ENCODE peak calls at places on chromosome 20, in five cellular contexts. Z is left lung, T is heart left ventricle, F is lower lobe of right lung, O is aorta. C is an unnamed sample.

GRCh38 chr20:59735917-59736316 is 131.6 kb downstream of the PHACTR3 start:
- DNase-seq in Z (peak), T (no peak), F (no peak), O (peak), C (no peak)

GRCh38 chr20:20593447-20594170 is 118.8 kb downstream of the RALGAPA2 start:
- DNase-seq in Z (peak), T (no peak), F (peak), O (no peak), C (no peak)

GRCh38 chr20:54706581-54706980 is 231.2 kb downstream of the DOK5 start:
- DNase-seq in Z (no peak), T (no peak), F (no peak), O (no peak), C (no peak)

GRCh38 chr20:37925265-37926165 is 22.6 kb downstream of the VSTM2L start:
- DNase-seq in Z (no peak), T (no peak), F (no peak), O (no peak), C (no peak)

GRCh38 chr20:56368351-56369134 is 9.8 kb downstream of the FAM210B start:
- DNase-seq in Z (no peak), T (no peak), F (no peak), O (no peak), C (no peak)

GRCh38 chr20:36802326-36803223 is 29.0 kb upstream of the DSN1 start:
- DNase-seq in Z (no peak), T (no peak), F (no peak), O (no peak), C (no peak)

GRCh38 chr20:3224681-3225421 is 14.1 kb downstream of the SLC4A11 start:
- DNase-seq in Z (no peak), T (no peak), F (no peak), O (no peak), C (no peak)

GRCh38 chr20:22227301-22227700 is 357.1 kb downstream of the FOXA2 start:
- DNase-seq in Z (no peak), T (no peak), F (no peak), O (no peak), C (no peak)

GRCh38 chr20:57043091-57043490 is 223.3 kb downstream of the BMP7 start:
- DNase-seq in Z (no peak), T (no peak), F (no peak), O (no peak), C (no peak)

GRCh38 chr20:6700563-6701328 is 66.7 kb upstream of the BMP2 start:
- DNase-seq in Z (peak), T (peak), F (peak), O (no peak), C (peak)

GRCh38 chr20:35743693-35744491 is 1.8 kb upstream of the RBM39 start:
- DNase-seq in Z (no peak), T (no peak), F (peak), O (no peak), C (no peak)

GRCh38 chr20:20520776-20521175 is 152.9 kb downstream of the INSM1 start:
- DNase-seq in Z (no peak), T (no peak), F (no peak), O (no peak), C (no peak)

GRCh38 chr20:50628326-50628725 is 63.0 kb downstream of the RIPOR3 start:
- DNase-seq in Z (no peak), T (no peak), F (no peak), O (no peak), C (no peak)

GRCh38 chr20:4810446-4811019 is 88.8 kb downstream of the PRND start:
- DNase-seq in Z (no peak), T (no peak), F (no peak), O (no peak), C (no peak)

GRCh38 chr20:37298190-37298939 is 8.9 kb downstream of the MANBAL start:
- DNase-seq in Z (no peak), T (no peak), F (no peak), O (no peak), C (no peak)

GRCh38 chr20:35768731-35769664 is 2.8 kb upstream of the PHF20 start:
- DNase-seq in Z (peak), T (peak), F (peak), O (peak), C (peak)

GRCh38 chr20:38260378-38261053 is at the start of gene KIAA1755:
- DNase-seq in Z (no peak), T (peak), F (no peak), O (peak), C (no peak)

GRCh38 chr20:11159728-11160127 is 485.9 kb upstream of the JAG1 start:
- DNase-seq in Z (peak), T (peak), F (peak), O (no peak), C (no peak)

GRCh38 chr20:5364136-5364821 is 47.5 kb upstream of the PROKR2 start:
- DNase-seq in Z (no peak), T (no peak), F (no peak), O (no peak), C (no peak)

GRCh38 chr20:51373713-51374481 is 168.6 kb downstream of the NFATC2 start:
- DNase-seq in Z (no peak), T (no peak), F (no peak), O (peak), C (no peak)

GRCh38 chr20:25389381-25389857 is 1.2 kb downstream of the ABHD12 start:
- DNase-seq in Z (no peak), T (no peak), F (no peak), O (no peak), C (no peak)

GRCh38 chr20:56637576-56637975 is 8.5 kb downstream of the TFAP2C start:
- DNase-seq in Z (no peak), T (no peak), F (no peak), O (no peak), C (no peak)

GRCh38 chr20:2707353-2708072 is 14.9 kb downstream of the EBF4 start:
- DNase-seq in Z (no peak), T (no peak), F (no peak), O (no peak), C (no peak)

GRCh38 chr20:46900068-46900467 is 5.4 kb downstream of the EYA2 start:
- DNase-seq in Z (no peak), T (no peak), F (no peak), O (no peak), C (no peak)
- H3K4me3 ChIP-seq in Z (no peak), T (no peak), F (no peak), O (no peak), C (no peak)

GRCh38 chr20:47713163-47713562 is 72.1 kb downstream of the SULF2 start:
- DNase-seq in Z (no peak), T (no peak), F (no peak), O (no peak), C (no peak)
- H3K27ac ChIP-seq in Z (no peak), T (no peak), F (no peak), O (no peak), C (no peak)

DNA sequence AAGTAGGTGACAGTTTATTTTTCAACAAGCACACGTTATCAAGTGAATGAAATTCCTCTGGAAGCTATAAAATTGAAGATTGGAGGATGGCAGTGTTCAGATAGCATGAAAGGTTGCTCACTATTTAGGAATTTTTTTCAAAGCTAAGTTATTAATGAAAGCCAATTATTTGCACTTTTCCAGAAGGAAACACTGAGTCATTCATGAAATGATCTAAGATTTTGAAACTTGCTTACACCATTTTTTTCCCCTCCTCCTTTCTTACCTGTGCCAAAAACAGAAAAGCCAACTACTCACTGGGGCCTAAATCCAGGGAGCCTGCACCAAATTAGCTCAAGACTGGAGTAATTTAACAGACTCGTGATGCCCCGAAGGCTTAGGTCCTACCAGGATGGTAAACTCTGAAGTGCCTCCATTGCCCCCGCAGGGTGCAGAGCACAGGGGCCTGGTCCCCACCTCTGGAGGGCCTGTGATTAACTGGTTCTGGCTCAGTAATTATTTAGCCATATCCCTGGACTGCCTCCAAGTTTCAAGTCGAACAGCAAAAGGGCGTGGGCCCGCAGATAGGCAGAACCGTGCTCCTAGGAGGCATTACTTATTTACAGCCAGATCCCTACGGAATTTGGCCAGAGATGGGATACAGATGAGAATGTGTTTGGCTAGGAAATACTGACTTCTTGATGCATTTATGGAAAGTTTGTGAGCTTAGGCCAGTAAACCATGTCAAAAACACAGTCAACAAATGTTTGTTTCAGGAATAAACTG is 28.0 kb upstream of the ZNF217 start:
- DNase-seq in Z (no peak), T (peak), F (no peak), O (no peak), C (no peak)
- H3K4me3 ChIP-seq in Z (no peak), T (no peak), F (no peak), O (no peak), C (no peak)

GRCh38 chr20:41567615-41568014 is 50.6 kb downstream of the CHD6 start:
- DNase-seq in Z (no peak), T (no peak), F (no peak), O (no peak), C (no peak)

GRCh38 chr20:41572010-41572572 is 46.1 kb downstream of the CHD6 start:
- DNase-seq in Z (no peak), T (no peak), F (no peak), O (no peak), C (no peak)

GRCh38 chr20:41573955-41574354 is 44.2 kb downstream of the CHD6 start:
- DNase-seq in Z (no peak), T (no peak), F (no peak), O (no peak), C (no peak)

GRCh38 chr20:41570552-41570951 is 47.6 kb downstream of the CHD6 start:
- DNase-seq in Z (no peak), T (no peak), F (no peak), O (no peak), C (no peak)

GRCh38 chr20:41571006-41571405 is 47.2 kb downstream of the CHD6 start:
- DNase-seq in Z (no peak), T (no peak), F (no peak), O (no peak), C (no peak)
- H3K27ac ChIP-seq in Z (no peak), T (no peak), F (no peak), O (no peak), C (no peak)

GRCh38 chr20:63359164-63359934 is 1.8 kb downstream of the CHRNA4 start:
- DNase-seq in Z (no peak), T (no peak), F (no peak), O (no peak), C (no peak)

GRCh38 chr20:63361507-63362425 is 617 bp upstream of the CHRNA4 start:
- DNase-seq in Z (no peak), T (no peak), F (no peak), O (no peak), C (no peak)

GRCh38 chr20:63362426-63363009 is 1.4 kb upstream of the CHRNA4 start:
- DNase-seq in Z (no peak), T (no peak), F (no peak), O (no peak), C (no peak)

GRCh38 chr20:63359937-63360849 is 956 bp downstream of the CHRNA4 start:
- DNase-seq in Z (no peak), T (no peak), F (no peak), O (no peak), C (no peak)

DNA sequence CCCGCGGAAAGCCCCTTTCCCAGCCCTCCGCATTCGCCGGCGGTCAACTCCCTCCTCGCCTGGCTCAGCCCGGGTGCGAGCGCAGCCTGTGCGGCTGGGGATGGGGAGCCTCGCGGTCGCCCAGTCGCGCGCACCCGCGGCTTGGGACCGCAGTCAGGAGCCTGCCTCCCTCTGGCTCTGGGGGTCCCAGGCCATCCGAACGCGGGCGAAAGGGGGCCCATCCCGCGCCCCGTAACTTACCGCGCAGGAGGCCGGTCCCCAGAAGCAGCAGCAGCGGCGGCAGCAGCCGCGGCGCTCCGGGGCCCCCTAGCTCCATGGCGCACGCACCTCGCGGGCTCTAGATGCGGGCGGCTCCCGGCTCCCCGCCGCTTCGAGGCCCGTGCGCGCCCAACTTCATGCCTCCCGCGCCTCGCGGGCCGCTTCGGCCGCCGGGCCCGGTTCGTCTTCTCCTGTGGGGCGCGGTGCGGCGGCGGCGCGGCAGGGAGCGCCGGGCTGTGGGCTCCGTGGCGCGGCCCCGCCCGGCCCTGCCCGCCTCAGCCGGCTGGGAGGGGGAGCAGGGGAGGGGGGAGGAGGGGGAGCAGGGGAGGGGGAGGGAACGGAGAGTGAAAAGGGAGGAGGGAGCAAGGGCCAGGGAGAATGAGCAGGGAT is at the start of gene CHRNA4:
- DNase-seq in Z (no peak), T (no peak), F (no peak), O (no peak), C (no peak)
- H3K4me3 ChIP-seq in Z (no peak), T (peak), F (peak), O (no peak), C (no peak)

DNA sequence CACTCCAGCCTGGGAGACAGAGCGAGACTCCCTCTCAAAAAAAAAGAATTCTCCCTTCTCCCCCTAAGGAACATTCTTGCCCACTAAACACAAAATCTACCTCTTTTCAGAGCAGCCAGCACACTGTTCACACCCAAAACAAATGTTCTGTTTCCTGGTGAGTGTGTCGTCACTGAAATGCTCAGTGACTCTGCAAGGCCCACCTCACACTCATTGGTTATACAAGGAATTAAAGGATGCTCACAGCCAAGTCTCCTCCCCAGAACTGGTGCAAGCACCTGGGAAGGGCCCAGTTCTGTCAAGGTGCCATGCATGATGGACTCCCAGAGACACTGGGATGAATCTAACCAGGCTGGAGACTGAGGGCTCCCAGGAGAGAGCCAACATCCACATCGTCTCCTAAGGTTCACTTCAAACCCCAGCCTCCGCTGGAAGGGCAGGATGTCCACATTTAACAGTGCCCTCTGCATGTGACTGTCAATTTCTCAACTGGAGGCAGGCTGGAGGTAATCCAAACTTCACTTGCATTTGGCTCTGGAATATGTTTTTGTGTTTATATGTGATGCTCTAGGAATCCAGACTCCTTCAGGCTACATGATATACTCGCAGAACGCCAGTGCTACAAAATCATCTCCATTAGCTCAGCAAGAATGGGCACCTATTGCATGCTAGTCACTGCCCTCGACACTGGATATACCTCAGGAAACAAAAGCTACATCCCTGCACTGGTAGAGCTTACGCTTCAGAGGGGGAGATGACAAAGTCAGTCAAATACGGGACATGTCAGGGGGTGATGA is 7.1 kb downstream of the RRBP1 start:
- DNase-seq in Z (no peak), T (no peak), F (no peak), O (no peak), C (no peak)
- H3K27ac ChIP-seq in Z (no peak), T (no peak), F (no peak), O (no peak), C (no peak)

GRCh38 chr20:33419140-33419974 is 18.0 kb upstream of the CDK5RAP1 start:
- DNase-seq in Z (no peak), T (peak), F (no peak), O (no peak), C (no peak)
- H3K4me3 ChIP-seq in Z (no peak), T (no peak), F (no peak), O (no peak), C (no peak)

DNA sequence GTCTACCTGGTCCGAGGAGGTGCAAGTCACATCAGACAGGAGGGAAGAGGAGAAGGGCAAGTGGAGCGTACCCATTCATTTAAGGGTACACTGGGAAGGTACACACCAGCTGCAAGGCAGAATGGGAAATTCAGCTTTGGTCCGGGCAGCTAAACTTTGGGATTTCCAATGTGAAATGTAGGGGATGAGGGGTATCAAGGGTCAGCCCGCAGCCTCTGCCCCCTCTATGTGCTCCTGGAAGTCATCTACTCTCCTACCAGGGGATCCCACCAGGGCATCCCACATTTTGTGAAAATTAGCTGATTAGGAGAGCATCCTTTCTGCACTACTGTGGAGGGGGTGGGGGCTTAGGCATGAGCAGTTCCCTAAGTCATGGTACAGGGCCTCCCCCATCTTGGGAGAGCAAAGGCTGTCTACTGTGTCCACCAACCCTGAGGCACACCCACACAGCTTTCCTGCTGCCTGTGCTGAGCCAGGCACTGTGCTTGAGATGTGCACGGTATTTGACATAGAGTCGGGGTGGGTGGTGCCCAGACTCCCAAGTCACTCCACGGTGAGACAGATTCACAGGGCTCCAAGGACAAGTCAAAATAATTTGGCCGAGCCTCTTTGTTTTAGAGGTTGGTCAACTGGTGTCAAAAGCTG is 189.1 kb upstream of the SULF2 start:
- DNase-seq in Z (no peak), T (no peak), F (no peak), O (no peak), C (no peak)
- H3K27ac ChIP-seq in Z (no peak), T (peak), F (no peak), O (no peak), C (no peak)

DNA sequence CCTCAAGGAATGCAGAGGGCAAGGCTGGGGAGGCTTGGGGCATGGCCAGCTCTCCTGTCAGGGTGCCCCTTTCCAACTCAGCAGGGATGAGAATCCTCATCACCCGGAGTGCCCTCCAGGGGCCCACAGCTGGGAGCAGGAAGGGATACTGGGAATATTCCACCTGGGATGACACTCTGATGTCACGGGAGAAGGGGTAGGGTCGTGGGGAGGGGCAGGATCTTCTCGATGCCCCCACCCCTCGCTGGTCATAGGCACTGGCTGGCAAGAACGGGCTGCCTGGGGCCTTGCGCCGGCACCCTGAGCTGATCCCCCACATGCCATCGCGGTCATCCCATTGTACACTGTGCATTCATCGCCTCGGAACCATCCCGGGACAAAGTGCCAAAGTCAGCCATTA is 10.6 kb upstream of the NXT1 start:
- DNase-seq in Z (no peak), T (no peak), F (no peak), O (no peak), C (no peak)
- H3K4me3 ChIP-seq in Z (no peak), T (no peak), F (no peak), O (no peak), C (no peak)

C was measured in HL-60.